ENCODE peak calls at places on chromosomes 2 and 18, in nine cellular contexts. F, T, D, Y, R, O, I, U and J are unnamed samples.

GRCh38 chr2:144943986-144944385 is 424.1 kb upstream of the ZEB2 start:
- DNase-seq in F (no peak), T (no peak), D (no peak), Y (no peak), R (no peak), O (no peak), I (no peak), U (peak), J (no peak)

GRCh38 chr2:239912938-239913631 is 112.1 kb downstream of the NDUFA10 start:
- DNase-seq in F (no peak), T (no peak), D (no peak), Y (no peak), R (no peak), O (no peak), I (no peak), U (no peak), J (no peak)

GRCh38 chr2:112031916-112032582 is 23.0 kb upstream of the TMEM87B start:
- DNase-seq in F (no peak), T (no peak), D (no peak), Y (peak), R (no peak), O (no peak), I (no peak), U (no peak), J (peak)

GRCh38 chr18:48356909-48357631 is 52.1 kb downstream of the ZBTB7C start:
- DNase-seq in F (no peak), T (no peak), D (peak), Y (no peak), R (no peak), O (no peak), I (no peak), U (no peak), J (no peak)

GRCh38 chr2:61816480-61817355 is 37.1 kb downstream of the FAM161A start:
- DNase-seq in F (no peak), T (no peak), D (no peak), Y (no peak), R (no peak), O (no peak), I (no peak), U (no peak), J (no peak)

GRCh38 chr18:49406863-49407262 is 53.6 kb downstream of the DYM start:
- DNase-seq in F (no peak), T (no peak), D (no peak), Y (no peak), R (no peak), O (no peak), I (no peak), U (no peak), J (no peak)

GRCh38 chr2:119192893-119193292 is 30.7 kb upstream of the STEAP3 start:
- DNase-seq in F (no peak), T (no peak), D (peak), Y (no peak), R (no peak), O (no peak), I (no peak), U (no peak), J (no peak)

GRCh38 chr2:108587621-108588020 is 53.4 kb downstream of the LIMS1 start:
- DNase-seq in F (no peak), T (no peak), D (no peak), Y (no peak), R (no peak), O (no peak), I (no peak), U (peak), J (no peak)

GRCh38 chr18:49249523-49249922 is 210.9 kb downstream of the DYM start:
- DNase-seq in F (no peak), T (no peak), D (no peak), Y (peak), R (no peak), O (peak), I (peak), U (peak), J (no peak)

GRCh38 chr2:101533611-101534601 is 59.0 kb upstream of the RFX8 start:
- DNase-seq in F (no peak), T (no peak), D (no peak), Y (no peak), R (no peak), O (no peak), I (no peak), U (no peak), J (no peak)

GRCh38 chr2:136117391-136117841 is 533 bp downstream of the CXCR4 start:
- DNase-seq in F (no peak), T (peak), D (peak), Y (peak), R (peak), O (no peak), I (no peak), U (peak), J (peak)

GRCh38 chr2:119142822-119143221 is 15.7 kb downstream of the C1QL2 start:
- DNase-seq in F (no peak), T (no peak), D (peak), Y (no peak), R (no peak), O (no peak), I (no peak), U (no peak), J (no peak)

GRCh38 chr2:218244204-218244603 is 16.6 kb upstream of the GPBAR1 start:
- DNase-seq in F (no peak), T (no peak), D (no peak), Y (no peak), R (no peak), O (no peak), I (no peak), U (no peak), J (no peak)

GRCh38 chr2:184644685-184645084 is 46.4 kb downstream of the ZNF804A start:
- DNase-seq in F (no peak), T (no peak), D (peak), Y (no peak), R (no peak), O (no peak), I (no peak), U (no peak), J (no peak)

GRCh38 chr2:165902929-165903328 is 50.6 kb downstream of the TTC21B start:
- DNase-seq in F (no peak), T (no peak), D (no peak), Y (no peak), R (no peak), O (no peak), I (no peak), U (no peak), J (peak)

GRCh38 chr2:113098061-113098460 is 29.3 kb upstream of the IL1RN start:
- DNase-seq in F (no peak), T (no peak), D (no peak), Y (no peak), R (no peak), O (no peak), I (no peak), U (no peak), J (no peak)

GRCh38 chr2:29192526-29192925 is 77.3 kb downstream of the CLIP4 start:
- DNase-seq in F (no peak), T (no peak), D (no peak), Y (no peak), R (no peak), O (no peak), I (no peak), U (no peak), J (no peak)

GRCh38 chr2:17470855-17471641 is 47.2 kb downstream of the RAD51AP2 start:
- DNase-seq in F (no peak), T (no peak), D (peak), Y (no peak), R (no peak), O (no peak), I (peak), U (peak), J (no peak)

GRCh38 chr2:239948100-239948881 is 76.9 kb downstream of the NDUFA10 start:
- DNase-seq in F (no peak), T (no peak), D (no peak), Y (no peak), R (no peak), O (no peak), I (no peak), U (no peak), J (no peak)

GRCh38 chr2:189115126-189115525 is 64.4 kb downstream of the COL5A2 start:
- DNase-seq in F (no peak), T (no peak), D (peak), Y (no peak), R (no peak), O (no peak), I (no peak), U (no peak), J (no peak)

GRCh38 chr2:128286011-128286721 is 32.5 kb downstream of the HS6ST1 start:
- DNase-seq in F (no peak), T (no peak), D (no peak), Y (no peak), R (no peak), O (no peak), I (no peak), U (no peak), J (no peak)

GRCh38 chr2:142033393-142033792 is 97.4 kb downstream of the LRP1B start:
- DNase-seq in F (no peak), T (no peak), D (no peak), Y (no peak), R (no peak), O (no peak), I (no peak), U (no peak), J (no peak)

GRCh38 chr2:134103196-134103595 is 150.7 kb upstream of the MGAT5 start:
- DNase-seq in F (no peak), T (no peak), D (no peak), Y (no peak), R (no peak), O (no peak), I (no peak), U (no peak), J (no peak)

GRCh38 chr2:235063501-235063961 is 111.7 kb downstream of the SH3BP4 start:
- DNase-seq in F (no peak), T (no peak), D (no peak), Y (no peak), R (no peak), O (no peak), I (no peak), U (no peak), J (no peak)

GRCh38 chr2:178858896-178859628 is 51.8 kb upstream of the TTN start:
- DNase-seq in F (no peak), T (no peak), D (no peak), Y (no peak), R (no peak), O (no peak), I (no peak), U (no peak), J (no peak)

GRCh38 chr2:20539133-20539719 is 92.4 kb downstream of the RHOB start:
- DNase-seq in F (no peak), T (no peak), D (no peak), Y (no peak), R (no peak), O (no peak), I (no peak), U (no peak), J (no peak)

GRCh38 chr18:32258558-32259204 is 68.8 kb downstream of the MEP1B start:
- DNase-seq in F (no peak), T (no peak), D (no peak), Y (no peak), R (no peak), O (no peak), I (no peak), U (no peak), J (no peak)

GRCh38 chr2:85999131-85999831 is 106.4 kb downstream of the POLR1A start:
- DNase-seq in F (no peak), T (no peak), D (no peak), Y (peak), R (no peak), O (peak), I (no peak), U (no peak), J (no peak)

GRCh38 chr2:18901255-18901654 is 311.9 kb upstream of the NT5C1B start:
- DNase-seq in F (no peak), T (no peak), D (no peak), Y (no peak), R (no peak), O (no peak), I (no peak), U (no peak), J (no peak)

GRCh38 chr2:69997296-69998184 is 36.1 kb upstream of the ASPRV1 start:
- DNase-seq in F (no peak), T (no peak), D (no peak), Y (no peak), R (no peak), O (no peak), I (no peak), U (peak), J (peak)

GRCh38 chr2:29187926-29188325 is 72.7 kb downstream of the CLIP4 start:
- DNase-seq in F (no peak), T (no peak), D (no peak), Y (no peak), R (no peak), O (no peak), I (no peak), U (no peak), J (no peak)

GRCh38 chr18:47775961-47776360 is 154.5 kb downstream of the SMAD2 start:
- DNase-seq in F (no peak), T (no peak), D (peak), Y (no peak), R (no peak), O (no peak), I (no peak), U (peak), J (no peak)

GRCh38 chr2:63047534-63048281 is 2.9 kb upstream of the OTX1 start:
- DNase-seq in F (no peak), T (no peak), D (peak), Y (no peak), R (no peak), O (no peak), I (no peak), U (no peak), J (no peak)

GRCh38 chr2:46518848-46519247 is 39.5 kb downstream of the TMEM247 start:
- DNase-seq in F (no peak), T (no peak), D (no peak), Y (no peak), R (no peak), O (no peak), I (no peak), U (no peak), J (no peak)